ENCODE peak calls at places on chromosomes 13 and 19, in eight cellular contexts. N, D, S, L, H, U, E and Z are unnamed samples.

GRCh38 chr19:46602392-46603194 is 1.5 kb downstream of the CALM3 start:
- DNase-seq in N (no peak), D (peak; percentile 26), S (no peak), L (no peak), H (no peak), U (peak; percentile 73), E (no peak), Z (peak; percentile 20)

GRCh38 chr13:33052446-33052845 is 36.2 kb downstream of the KL start:
- DNase-seq in N (no peak), D (no peak), S (no peak), L (no peak), H (no peak), U (no peak), E (no peak), Z (no peak)

GRCh38 chr19:35750167-35750566 is 1.8 kb downstream of the LIN37 start:
- DNase-seq in N (no peak), D (no peak), S (no peak), L (no peak), H (no peak), U (no peak), E (no peak), Z (no peak)

GRCh38 chr13:21458457-21458815 is 667 bp downstream of the ZDHHC20 start:
- DNase-seq in N (peak; percentile 59), D (peak; percentile 20), S (peak; percentile 18), L (peak; percentile 30), H (no peak), U (no peak), E (peak; percentile 64), Z (peak; percentile 44)

GRCh38 chr13:46667687-46668281 is 114.8 kb downstream of the LRCH1 start:
- DNase-seq in N (no peak), D (no peak), S (no peak), L (no peak), H (peak; percentile 60), U (no peak), E (no peak), Z (peak; percentile 30)

GRCh38 chr13:44660050-44660449 is 83.9 kb upstream of the TSC22D1 start:
- DNase-seq in N (no peak), D (no peak), S (no peak), L (no peak), H (no peak), U (no peak), E (no peak), Z (no peak)

GRCh38 chr13:35566340-35566739 is 89.9 kb upstream of the MAB21L1 start:
- DNase-seq in N (no peak), D (no peak), S (no peak), L (no peak), H (no peak), U (no peak), E (no peak), Z (no peak)

GRCh38 chr19:56341948-56342347 is 27.3 kb upstream of the ZSCAN5A start:
- DNase-seq in N (no peak), D (no peak), S (no peak), L (no peak), H (no peak), U (no peak), E (no peak), Z (no peak)

GRCh38 chr19:46841458-46842083 is 9.1 kb downstream of the AP2S1 start:
- DNase-seq in N (no peak), D (no peak), S (peak; percentile 49), L (peak; percentile 48), H (peak; percentile 72), U (peak; percentile 93), E (peak; percentile 67), Z (no peak)

GRCh38 chr13:46663644-46664043 is 110.7 kb downstream of the LRCH1 start:
- DNase-seq in N (no peak), D (no peak), S (no peak), L (no peak), H (peak; percentile 63), U (no peak), E (no peak), Z (no peak)

GRCh38 chr13:47017476-47017875 is 120.6 kb upstream of the HTR2A start:
- DNase-seq in N (no peak), D (no peak), S (no peak), L (no peak), H (no peak), U (no peak), E (no peak), Z (no peak)

GRCh38 chr13:29743229-29743786 is 107.1 kb downstream of the UBL3 start:
- DNase-seq in N (no peak), D (no peak), S (peak; percentile 64), L (peak; percentile 16), H (peak; percentile 61), U (peak; percentile 69), E (no peak), Z (no peak)

GRCh38 chr19:31100945-31101344 is 248.3 kb downstream of the TSHZ3 start:
- DNase-seq in N (no peak), D (no peak), S (no peak), L (no peak), H (no peak), U (no peak), E (no peak), Z (no peak)

GRCh38 chr13:66974889-66975288 is 255.2 kb downstream of the PCDH9 start:
- DNase-seq in N (no peak), D (no peak), S (no peak), L (no peak), H (no peak), U (no peak), E (no peak), Z (no peak)

GRCh38 chr13:49082653-49083536 is 107.2 kb downstream of the FNDC3A start:
- DNase-seq in N (no peak), D (no peak), S (no peak), L (no peak), H (peak; percentile 70), U (no peak), E (no peak), Z (no peak)

GRCh38 chr19:7874080-7874856 is at the start of gene PRR36:
- DNase-seq in N (peak; percentile 82), D (no peak), S (no peak), L (no peak), H (peak; percentile 26), U (no peak), E (peak; percentile 69), Z (peak; percentile 16)

GRCh38 chr13:44128522-44128921 is 245.1 kb upstream of the SERP2 start:
- DNase-seq in N (no peak), D (no peak), S (no peak), L (no peak), H (no peak), U (no peak), E (no peak), Z (no peak)

GRCh38 chr13:99873832-99874430 is 97.6 kb downstream of the ZIC5 start:
- DNase-seq in N (no peak), D (no peak), S (no peak), L (no peak), H (no peak), U (no peak), E (no peak), Z (no peak)

GRCh38 chr13:110421696-110422395 is 114.8 kb downstream of the COL4A2 start:
- DNase-seq in N (no peak), D (no peak), S (no peak), L (no peak), H (peak; percentile 95), U (no peak), E (no peak), Z (peak; percentile 33)

GRCh38 chr13:40440990-40441820 is 225.2 kb downstream of the FOXO1 start:
- DNase-seq in N (peak; percentile 92), D (no peak), S (peak; percentile 86), L (peak; percentile 70), H (no peak), U (peak; percentile 92), E (peak; percentile 30), Z (no peak)

GRCh38 chr19:40056505-40056904 is 474 bp upstream of the ZNF780B start:
- DNase-seq in N (no peak), D (no peak), S (no peak), L (no peak), H (no peak), U (no peak), E (no peak), Z (no peak)
- H3K27ac ChIP-seq in N (peak overlapping the region; percentile 9), D (peak overlapping the region; percentile 72), S (no peak overlapping the region), L (no peak overlapping the region), H (no peak overlapping the region), U (peak overlapping the region; percentile 75), E (peak overlapping the region; percentile 48), Z (peak overlapping the region; percentile 72)

GRCh38 chr19:15245370-15246197 is 13.3 kb upstream of the EPHX3 start:
- DNase-seq in N (no peak), D (no peak), S (no peak), L (no peak), H (no peak), U (no peak), E (no peak), Z (no peak)
- H3K4me1 ChIP-seq in N (peaks cover 34% of the 10 kb centered on the region), D (no peaks in the 10 kb centered on the region), S (peaks cover 37% of the 10 kb centered on the region), L (peaks cover 31% of the 10 kb centered on the region), H (peaks cover 53% of the 10 kb centered on the region), U (peaks cover 92% of the 10 kb centered on the region), E (peaks cover 11% of the 10 kb centered on the region), Z (no peaks in the 10 kb centered on the region)

DNA sequence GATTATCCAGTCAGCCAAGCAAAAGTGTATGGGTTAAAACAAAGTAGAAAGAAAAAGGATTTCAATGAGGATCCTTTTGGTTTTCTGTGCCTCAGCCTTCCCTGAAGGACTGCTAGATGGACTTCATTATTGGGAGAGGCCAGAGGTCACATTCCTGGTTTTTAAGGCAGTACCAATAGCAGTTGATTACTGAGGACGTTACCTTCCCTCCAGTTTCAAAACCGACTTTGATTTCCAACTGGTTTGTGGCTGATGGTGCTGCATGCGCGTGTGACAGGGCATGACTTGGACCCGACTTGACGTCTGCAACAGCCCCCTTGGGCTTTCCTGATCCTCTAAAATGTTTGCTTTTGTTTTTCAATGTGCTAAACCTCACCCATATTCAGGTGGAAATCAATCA is 314.3 kb upstream of the ARGLU1 start:
- DNase-seq in N (no peak), D (no peak), S (no peak), L (no peak), H (no peak), U (no peak), E (no peak), Z (no peak)
- H3K4me3 ChIP-seq in N (no peak overlapping the region), D (no peak overlapping the region), S (no peak overlapping the region), L (no peak overlapping the region), H (no peak overlapping the region), U (no peak overlapping the region), E (no peak overlapping the region), Z (no peak overlapping the region)

DNA sequence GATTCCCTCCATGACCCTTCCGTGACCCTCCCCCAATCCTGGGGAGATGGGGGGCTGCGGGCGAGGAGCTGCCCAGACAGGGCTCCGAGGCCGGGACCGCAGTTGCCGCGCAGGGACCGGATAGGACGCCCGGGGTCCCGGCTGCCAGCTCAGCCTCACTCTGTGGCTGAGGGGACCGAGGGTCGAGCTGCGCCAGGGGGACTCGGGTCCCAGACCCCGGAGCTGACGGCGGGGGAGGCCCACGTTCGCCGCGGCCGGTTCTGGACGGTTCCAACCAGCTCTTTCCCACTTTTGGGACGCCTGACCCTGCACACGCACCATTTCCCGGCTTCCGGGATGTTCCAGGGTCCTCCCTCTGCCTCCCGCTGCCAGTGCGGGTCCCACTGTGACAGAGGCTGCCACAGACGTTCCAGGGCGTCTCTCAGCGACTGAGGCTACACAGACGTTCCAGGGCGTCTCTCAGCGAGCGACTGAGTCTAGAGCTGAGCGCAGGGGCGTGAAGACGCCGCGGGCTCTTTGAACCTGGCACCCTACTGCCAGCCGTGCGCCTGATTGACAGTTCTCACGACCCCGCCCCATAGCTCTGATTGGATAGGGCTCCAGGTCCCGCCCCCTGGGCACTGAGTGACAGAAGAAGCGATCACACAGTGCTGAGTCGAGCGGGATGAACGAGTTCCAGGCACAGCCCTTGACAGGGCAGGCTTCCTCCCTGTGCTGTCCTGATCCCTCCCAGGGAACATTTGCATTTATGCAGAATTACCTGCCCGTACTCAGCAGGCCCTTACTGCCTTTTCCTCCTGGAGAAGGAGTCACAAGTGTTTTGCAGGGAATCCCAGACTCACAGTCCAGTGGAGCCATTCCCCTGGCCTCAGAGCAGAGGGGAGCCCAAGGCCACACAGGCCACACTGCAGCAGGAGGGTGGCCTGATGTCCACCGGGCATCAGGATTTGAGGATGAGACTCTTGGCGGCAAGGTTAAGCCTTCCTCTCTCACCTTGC is at the start of gene ZNF563:
- DNase-seq in N (peak; percentile 98), D (peak; percentile 91), S (peak; percentile 100), L (peak; percentile 97), H (peak; percentile 91), U (peak; percentile 99), E (peak; percentile 98), Z (peak; percentile 96)
- H3K27ac ChIP-seq in N (peak within 1 kb of the TSS; percentile 75), D (peak within 1 kb of the TSS; percentile 60), S (peak within 1 kb of the TSS; percentile 82), L (peak within 1 kb of the TSS; percentile 86), H (no peak within 1 kb of the TSS), U (peak within 1 kb of the TSS; percentile 96), E (peak within 1 kb of the TSS; percentile 94), Z (peak within 1 kb of the TSS; percentile 80)